ENCODE peak calls at places on chromosomes 7 and 10, in six cellular contexts. V is posterior cingulate gyrus; B is mucosa of gallbladder; W is CD8-positive, alpha-beta memory T cell; I is head of caudate nucleus; O is T-helper 17 cell. Y is an unnamed sample.

GRCh38 chr10:131928248-131929095 is 27.7 kb downstream of the PPP2R2D start:
- DNase-seq in V (no peak), B (no peak), W (peak; percentile 43), I (no peak), O (no peak), Y (no peak)

GRCh38 chr10:114684822-114685209 is 26.7 kb upstream of the ABLIM1 start:
- DNase-seq in V (no peak), B (peak; percentile 51), W (no peak), I (no peak), O (no peak), Y (peak; percentile 95)

GRCh38 chr7:96794063-96794462 is 84.4 kb upstream of the SEM1 start:
- DNase-seq in V (no peak), B (no peak), W (no peak), I (no peak), O (no peak), Y (no peak)

GRCh38 chr10:18102404-18102803 is 37.8 kb upstream of the CACNB2 start:
- DNase-seq in V (no peak), B (no peak), W (no peak), I (no peak), O (no peak), Y (no peak)

GRCh38 chr7:111424768-111425167 is 137.5 kb downstream of the IMMP2L start:
- DNase-seq in V (no peak), B (no peak), W (no peak), I (no peak), O (no peak), Y (no peak)

GRCh38 chr10:131649609-131650008 is 251.2 kb upstream of the PPP2R2D start:
- DNase-seq in V (no peak), B (no peak), W (no peak), I (no peak), O (no peak), Y (no peak)

GRCh38 chr10:82564353-82565218 is 689.6 kb downstream of the NRG3 start:
- DNase-seq in V (no peak), B (no peak), W (no peak), I (no peak), O (no peak), Y (no peak)

GRCh38 chr7:82729172-82730030 is 285.8 kb upstream of the CACNA2D1 start:
- DNase-seq in V (no peak), B (no peak), W (peak; percentile 8), I (no peak), O (no peak), Y (peak; percentile 51)

GRCh38 chr7:105270117-105270516 is 118.6 kb downstream of the SRPK2 start:
- DNase-seq in V (no peak), B (no peak), W (no peak), I (no peak), O (no peak), Y (no peak)

GRCh38 chr10:26854524-26854923 is 6.2 kb downstream of the ABI1 start:
- DNase-seq in V (no peak), B (no peak), W (no peak), I (no peak), O (no peak), Y (no peak)

GRCh38 chr10:53646525-53646924 is 873.9 kb upstream of the MBL2 start:
- DNase-seq in V (no peak), B (peak; percentile 19), W (no peak), I (no peak), O (no peak), Y (no peak)

GRCh38 chr7:51127618-51127904 is 189.0 kb downstream of the COBL start:
- DNase-seq in V (no peak), B (no peak), W (no peak), I (no peak), O (no peak), Y (no peak)

GRCh38 chr10:21445161-21445560 is 80.3 kb downstream of the SKIDA1 start:
- DNase-seq in V (no peak), B (no peak), W (no peak), I (no peak), O (no peak), Y (no peak)

GRCh38 chr7:149147730-149148653 is 739 bp downstream of the ZNF398 start:
- DNase-seq in V (peak; percentile 88), B (peak; percentile 28), W (peak; percentile 78), I (peak; percentile 56), O (peak; percentile 60), Y (peak; percentile 58)

GRCh38 chr7:39624935-39625694 is 1.7 kb downstream of the RALA start:
- DNase-seq in V (no peak), B (no peak), W (no peak), I (no peak), O (no peak), Y (no peak)

GRCh38 chr10:53403688-53404087 is 631.1 kb upstream of the MBL2 start:
- DNase-seq in V (peak; percentile 85), B (peak; percentile 51), W (no peak), I (no peak), O (no peak), Y (peak; percentile 76)

GRCh38 chr7:12769464-12769863 is 82.0 kb downstream of the ARL4A start:
- DNase-seq in V (no peak), B (no peak), W (no peak), I (no peak), O (no peak), Y (no peak)

GRCh38 chr10:5945561-5946418 is 31.6 kb downstream of the IL15RA start:
- DNase-seq in V (peak; percentile 40), B (peak; percentile 77), W (no peak), I (no peak), O (no peak), Y (no peak)

GRCh38 chr10:20494474-20494873 is 402.6 kb downstream of the NEBL start:
- DNase-seq in V (no peak), B (no peak), W (no peak), I (no peak), O (no peak), Y (no peak)

GRCh38 chr7:141646826-141647480 is 55.0 kb downstream of the DENND11 start:
- DNase-seq in V (no peak), B (no peak), W (no peak), I (no peak), O (no peak), Y (no peak)

GRCh38 chr7:101918426-101918825 is 101.0 kb downstream of the CUX1 start:
- DNase-seq in V (no peak), B (no peak), W (no peak), I (no peak), O (no peak), Y (no peak)

GRCh38 chr10:63798599-63799498 is 277.6 kb downstream of the REEP3 start:
- DNase-seq in V (peak; percentile 65), B (peak; percentile 75), W (no peak), I (no peak), O (no peak), Y (peak; percentile 24)

GRCh38 chr7:64637521-64638445 is 28.1 kb upstream of the ZNF107 start:
- DNase-seq in V (no peak), B (no peak), W (no peak), I (no peak), O (no peak), Y (no peak)

GRCh38 chr7:42618649-42619315 is 293.1 kb downstream of the C7orf25 start:
- DNase-seq in V (no peak), B (no peak), W (no peak), I (no peak), O (no peak), Y (no peak)

GRCh38 chr10:89362928-89363327 is 14.9 kb upstream of the IFIT1B start:
- DNase-seq in V (no peak), B (no peak), W (no peak), I (no peak), O (no peak), Y (no peak)

GRCh38 chr7:27635728-27636127 is 27.0 kb downstream of the HIBADH start:
- DNase-seq in V (no peak), B (no peak), W (no peak), I (no peak), O (no peak), Y (no peak)

GRCh38 chr7:151793531-151793935 is 83.4 kb downstream of the PRKAG2 start:
- DNase-seq in V (peak; percentile 62), B (no peak), W (no peak), I (no peak), O (no peak), Y (no peak)

GRCh38 chr10:10803273-10803672 is 214.4 kb upstream of the CELF2 start:
- DNase-seq in V (no peak), B (no peak), W (no peak), I (no peak), O (no peak), Y (no peak)

GRCh38 chr7:27180431-27181175 is 4.4 kb downstream of the HOXA11 start:
- DNase-seq in V (peak; percentile 61), B (no peak), W (no peak), I (no peak), O (no peak), Y (no peak)

GRCh38 chr10:33115720-33116119 is 157.7 kb upstream of the ITGB1 start:
- DNase-seq in V (no peak), B (no peak), W (no peak), I (no peak), O (no peak), Y (no peak)

GRCh38 chr10:15791816-15792524 is 68.3 kb downstream of the MINDY3 start:
- DNase-seq in V (no peak), B (no peak), W (no peak), I (no peak), O (no peak), Y (no peak)

GRCh38 chr7:77329466-77330168 is 86.5 kb downstream of the GSAP start:
- DNase-seq in V (no peak), B (no peak), W (no peak), I (no peak), O (no peak), Y (no peak)

GRCh38 chr7:80618105-80618504 is 20.3 kb upstream of the CD36 start:
- DNase-seq in V (no peak), B (no peak), W (no peak), I (no peak), O (no peak), Y (no peak)